ENCODE peak calls at places on chromosomes 2 and 18, in seven cellular contexts. O is fibroblast of lung, L is body of pancreas, G is AG04449, B is Right ventricle myocardium superior, W is astrocyte of the spinal cord, A is Caki2. V is an unnamed sample.

GRCh38 chr2:38432827-38433606 is 55.9 kb upstream of the ATL2 start:
- DNase-seq in A (peak; percentile 91), G (no peak), O (no peak), W (no peak), B (no peak), L (no peak), V (peak; percentile 7)

GRCh38 chr2:85750509-85751299 is 3.1 kb upstream of the ATOH8 start:
- DNase-seq in A (no peak), G (no peak), L (peak; percentile 78), B (peak; percentile 85), W (no peak), O (peak; percentile 52), V (peak; percentile 57)

GRCh38 chr18:79753391-79753851 is 44.3 kb upstream of the KCNG2 start:
- DNase-seq in L (no peak), G (no peak), B (no peak), A (no peak), O (no peak), W (no peak), V (no peak)

GRCh38 chr2:19677825-19678518 is 223.8 kb downstream of the TTC32 start:
- DNase-seq in W (no peak), O (no peak), A (no peak), B (peak; percentile 89), G (no peak), L (no peak), V (no peak)

GRCh38 chr2:241963223-241963622 is 93.7 kb downstream of the RTP5 start:
- DNase-seq in W (no peak), O (no peak), L (no peak), A (no peak), G (no peak), B (no peak), V (no peak)

GRCh38 chr2:44247924-44248323 is 27.4 kb upstream of the SLC3A1 start:
- DNase-seq in B (no peak), G (no peak), O (no peak), L (no peak), W (no peak), A (no peak), V (no peak)

GRCh38 chr2:100784681-100785080 is 35.3 kb upstream of the NPAS2 start:
- DNase-seq in W (no peak), O (no peak), L (no peak), A (peak; percentile 72), G (no peak), B (no peak), V (no peak)

GRCh38 chr2:12762337-12762736 is 45.6 kb downstream of the TRIB2 start:
- DNase-seq in O (no peak), L (no peak), W (no peak), B (no peak), G (no peak), A (no peak), V (no peak)

GRCh38 chr2:46181789-46182530 is 115.2 kb upstream of the EPAS1 start:
- DNase-seq in G (no peak), L (no peak), O (no peak), W (no peak), B (no peak), A (no peak), V (no peak)

GRCh38 chr2:71619230-71619741 is 165.9 kb downstream of the DYSF start:
- DNase-seq in W (no peak), B (no peak), A (no peak), O (no peak), L (peak; percentile 7), G (no peak), V (no peak)

GRCh38 chr2:238684362-238685326 is 163.2 kb upstream of the TWIST2 start:
- DNase-seq in B (no peak), G (peak; percentile 83), L (peak; percentile 44), A (peak; percentile 86), O (peak; percentile 99), W (peak; percentile 94), V (peak; percentile 100)

GRCh38 chr18:42813570-42813969 is 301.9 kb downstream of the RIT2 start:
- DNase-seq in W (no peak), B (no peak), L (no peak), O (no peak), A (no peak), G (no peak), V (peak; percentile 5)

GRCh38 chr18:34342960-34343359 is 118.2 kb upstream of the NOL4 start:
- DNase-seq in A (no peak), G (no peak), W (peak; percentile 72), O (peak; percentile 89), B (no peak), L (no peak), V (peak; percentile 35)

GRCh38 chr2:143545643-143546275 is 416.5 kb downstream of the ARHGAP15 start:
- DNase-seq in G (no peak), L (no peak), B (no peak), W (peak; percentile 57), A (no peak), O (peak; percentile 69), V (peak; percentile 3)

GRCh38 chr2:77418537-77418936 is 103.6 kb downstream of the LRRTM4 start:
- DNase-seq in O (no peak), L (no peak), B (no peak), A (peak; percentile 11), G (no peak), W (no peak), V (no peak)

GRCh38 chr2:164882276-164882675 is 40.7 kb upstream of the COBLL1 start:
- DNase-seq in A (no peak), W (peak; percentile 49), L (peak; percentile 16), G (no peak), O (peak; percentile 32), B (no peak), V (peak; percentile 70)

GRCh38 chr18:33282709-33283333 is 157.7 kb downstream of the CCDC178 start:
- DNase-seq in A (no peak), O (no peak), G (no peak), B (no peak), L (peak; percentile 20), W (no peak), V (no peak)

GRCh38 chr2:182870227-182870626 is 3.8 kb upstream of the FRZB start:
- DNase-seq in G (no peak), L (no peak), A (no peak), O (no peak), W (no peak), B (no peak), V (no peak)

GRCh38 chr2:190126758-190127157 is 64.2 kb upstream of the MSTN start:
- DNase-seq in W (no peak), L (no peak), A (no peak), O (no peak), G (no peak), B (no peak), V (peak; percentile 51)

GRCh38 chr2:34997779-34998178 is 1357.8 kb upstream of the CRIM1 start:
- DNase-seq in L (no peak), B (no peak), A (no peak), O (no peak), G (no peak), W (no peak), V (no peak)

GRCh38 chr2:53802617-53803115 is 15.8 kb downstream of the ERLEC1 start:
- DNase-seq in A (no peak), O (no peak), B (no peak), G (no peak), L (no peak), W (no peak), V (peak; percentile 16)

GRCh38 chr18:3596324-3597158 is 146.6 kb downstream of the TGIF1 start:
- DNase-seq in G (no peak), A (peak; percentile 82), L (peak; percentile 47), B (peak; percentile 70), W (peak; percentile 36), O (peak; percentile 47), V (peak; percentile 34)

GRCh38 chr2:198973181-198973580 is 484.6 kb downstream of the SATB2 start:
- DNase-seq in B (no peak), G (no peak), A (no peak), L (no peak), W (no peak), O (no peak), V (no peak)

GRCh38 chr18:43543236-43543635 is 265.9 kb upstream of the SYT4 start:
- DNase-seq in W (no peak), O (no peak), G (no peak), A (no peak), B (no peak), L (no peak), V (no peak)

GRCh38 chr2:24019729-24020128 is 9.8 kb downstream of the MFSD2B start:
- DNase-seq in O (no peak), L (no peak), B (no peak), G (no peak), A (no peak), W (no peak), V (no peak)

GRCh38 chr2:230690439-230690838 is 22.2 kb upstream of the CAB39 start:
- DNase-seq in B (peak; percentile 76), A (peak; percentile 37), G (no peak), L (no peak), O (peak; percentile 83), W (peak; percentile 59), V (no peak)

GRCh38 chr18:68447286-68447685 is 267.6 kb downstream of the TMX3 start:
- DNase-seq in A (no peak), O (peak; percentile 76), G (no peak), B (no peak), L (no peak), W (peak; percentile 40), V (no peak)

GRCh38 chr18:58321986-58322385 is 278.0 kb downstream of the NEDD4L start:
- DNase-seq in B (peak; percentile 60), L (peak; percentile 84), A (peak; percentile 70), O (peak; percentile 80), W (peak; percentile 74), G (no peak), V (peak; percentile 58)

GRCh38 chr2:69012310-69013122 is 463 bp upstream of the ANTXR1 start:
- DNase-seq in W (peak; percentile 80), O (peak; percentile 39), G (no peak), B (peak; percentile 85), L (peak; percentile 32), A (peak; percentile 38), V (peak; percentile 69)

GRCh38 chr2:23492941-23493340 is 108.0 kb downstream of the KLHL29 start:
- DNase-seq in G (no peak), B (peak; percentile 18), O (no peak), W (no peak), L (no peak), A (no peak), V (peak; percentile 15)